ENCODE peak calls at places on chromosomes 11 and 22, in six cellular contexts. R is stomach; Y is neural progenitor cell; I is lung; X is fibroblast of lung; F is CD4-positive, alpha-beta T cell. O is an unnamed sample. For H3K27me3, the result is how much of the 10 kb centered on the place peaks cover.

GRCh38 chr22:32030508-32031247 is 12.4 kb upstream of the SLC5A1 start:
- DNase-seq in I (no peak), Y (no peak), X (no peak), F (no peak), R (no peak), O (no peak)

GRCh38 chr11:111454561-111455192 is 57.5 kb downstream of the BTG4 start:
- DNase-seq in R (no peak), Y (peak), X (peak), I (no peak), F (no peak), O (no peak)

GRCh38 chr22:50318356-50318697 is 8.5 kb downstream of the DENND6B start:
- DNase-seq in F (no peak), X (no peak), Y (no peak), I (no peak), R (no peak), O (no peak)

GRCh38 chr11:64290352-64290751 is 750 bp upstream of the KCNK4 start:
- DNase-seq in Y (no peak), X (no peak), R (no peak), I (no peak), F (no peak), O (no peak)

GRCh38 chr11:66022401-66023185 is 3.7 kb downstream of the CATSPER1 start:
- DNase-seq in R (peak), Y (peak), X (peak), I (peak), F (peak), O (peak)

GRCh38 chr22:35212020-35212419 is 45.3 kb upstream of the HMGXB4 start:
- DNase-seq in F (no peak), R (peak), I (no peak), Y (no peak), X (peak), O (no peak)

GRCh38 chr11:72812604-72812967 is 1.6 kb upstream of the ATG16L2 start:
- DNase-seq in I (no peak), F (no peak), X (no peak), Y (no peak), R (no peak), O (no peak)

GRCh38 chr22:42918500-42918899 is 61.4 kb upstream of the ARFGAP3 start:
- DNase-seq in Y (no peak), X (no peak), I (no peak), F (no peak), R (no peak), O (no peak)

GRCh38 chr11:22130462-22131053 is 62.3 kb upstream of the ANO5 start:
- DNase-seq in R (no peak), X (no peak), F (no peak), Y (peak), I (no peak), O (no peak)

GRCh38 chr11:85884581-85885021 is 29.4 kb downstream of the CCDC83 start:
- DNase-seq in R (no peak), F (no peak), X (peak), Y (no peak), I (no peak), O (no peak)

GRCh38 chr22:50190182-50190951 is 4.7 kb downstream of the TRABD start:
- DNase-seq in Y (peak), R (peak), X (peak), I (peak), F (peak), O (peak)

GRCh38 chr11:111336582-111337256 is 38.4 kb downstream of the POU2AF3 start:
- DNase-seq in R (no peak), F (no peak), Y (no peak), I (no peak), X (peak), O (no peak)

GRCh38 chr11:46047520-46047919 is 73.7 kb downstream of the PHF21A start:
- DNase-seq in X (peak), R (no peak), F (no peak), I (no peak), Y (no peak), O (no peak)

GRCh38 chr11:615453-616319 is at the start of gene IRF7:
- DNase-seq in Y (peak), F (peak), X (peak), R (peak), I (peak), O (peak)
- H3K27me3 ChIP-seq in Y (under half), F (under half), X (under half), R (under half), I (under half), O (under half)

GRCh38 chr11:76269247-76269646 is 62.9 kb upstream of the WNT11 start:
- DNase-seq in F (no peak), I (no peak), X (no peak), R (no peak), Y (no peak), O (peak)

GRCh38 chr11:76270387-76270786 is 64.1 kb upstream of the WNT11 start:
- DNase-seq in I (no peak), F (no peak), Y (no peak), X (no peak), R (no peak), O (no peak)

GRCh38 chr11:76267563-76267962 is 61.3 kb upstream of the WNT11 start:
- DNase-seq in R (no peak), X (no peak), F (no peak), Y (no peak), I (no peak), O (no peak)

GRCh38 chr11:76268498-76268897 is 62.2 kb upstream of the WNT11 start:
- DNase-seq in F (no peak), R (no peak), I (no peak), X (no peak), Y (no peak), O (no peak)

GRCh38 chr11:76269661-76270322 is 63.5 kb upstream of the WNT11 start:
- DNase-seq in F (no peak), Y (no peak), X (no peak), I (no peak), R (no peak), O (no peak)
- H3K27ac ChIP-seq in F (no peak), Y (no peak), X (no peak), I (peak), R (no peak), O (peak)

GRCh38 chr11:20672575-20672974 is 3.2 kb downstream of the NELL1 start:
- DNase-seq in I (no peak), Y (peak), R (no peak), X (no peak), F (no peak), O (no peak)
- H3K27me3 ChIP-seq in I (under half), Y (half or more), R (half or more), X (under half), F (half or more), O (under half)

DNA sequence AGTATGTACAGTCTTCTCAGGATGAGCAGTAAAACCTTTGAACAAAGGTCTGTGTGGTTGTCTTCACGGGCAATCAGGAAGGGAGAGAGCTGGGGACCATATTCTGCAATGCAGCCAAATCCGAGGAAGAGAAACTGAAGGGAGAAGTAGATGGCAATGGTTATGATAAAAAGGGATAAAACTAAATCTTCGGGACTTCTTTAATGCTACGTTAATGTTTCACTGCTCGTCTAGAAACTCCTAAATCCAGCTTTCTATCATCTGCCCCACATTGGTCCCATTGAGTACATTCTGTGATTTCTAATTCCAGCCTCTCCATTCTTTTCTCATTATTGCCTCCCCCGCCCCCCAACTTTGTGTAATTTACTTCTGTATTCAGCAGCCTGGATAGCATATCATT is 1.7 kb downstream of the TIMM10B start:
- DNase-seq in F (no peak), R (no peak), Y (no peak), I (no peak), X (no peak), O (no peak)
- H3K27ac ChIP-seq in F (no peak), R (no peak), Y (no peak), I (no peak), X (peak), O (no peak)

GRCh38 chr11:14969922-14970323 is 2.2 kb downstream of the CALCA start:
- DNase-seq in Y (peak), F (peak), I (no peak), R (peak), X (no peak), O (no peak)
- H3K27me3 ChIP-seq in Y (half or more), F (half or more), I (under half), R (half or more), X (under half), O (under half)

GRCh38 chr11:6403539-6403938 is 13.3 kb downstream of the SMPD1 start:
- DNase-seq in Y (no peak), I (no peak), F (no peak), X (no peak), R (no peak), O (no peak)
- H3K27ac ChIP-seq in Y (no peak), I (no peak), F (peak), X (no peak), R (no peak), O (no peak)

GRCh38 chr11:120660024-120660565 is 148.5 kb downstream of the GRIK4 start:
- DNase-seq in R (peak), X (peak), I (no peak), F (no peak), Y (peak), O (no peak)

GRCh38 chr11:120659076-120659475 is 147.5 kb downstream of the GRIK4 start:
- DNase-seq in R (no peak), I (no peak), F (no peak), X (no peak), Y (no peak), O (no peak)

GRCh38 chr11:120655589-120655988 is 144.0 kb downstream of the GRIK4 start:
- DNase-seq in Y (no peak), R (no peak), I (no peak), X (no peak), F (no peak), O (no peak)

GRCh38 chr11:120657306-120658070 is 145.9 kb downstream of the GRIK4 start:
- DNase-seq in F (no peak), X (no peak), R (no peak), I (no peak), Y (no peak), O (no peak)

GRCh38 chr11:120658071-120658423 is 146.5 kb downstream of the GRIK4 start:
- DNase-seq in F (no peak), I (no peak), X (no peak), Y (no peak), R (no peak), O (no peak)
- H3K27me3 ChIP-seq in F (under half), I (under half), X (under half), Y (under half), R (under half), O (under half)

GRCh38 chr11:76321820-76322524 is 59.0 kb downstream of the THAP12 start:
- DNase-seq in F (no peak), R (no peak), X (no peak), Y (peak), I (no peak), O (no peak)
- H3K27ac ChIP-seq in F (no peak), R (no peak), X (no peak), Y (no peak), I (no peak), O (no peak)

GRCh38 chr11:63022422-63022821 is 6.8 kb upstream of the SLC22A8 start:
- DNase-seq in F (no peak), X (no peak), Y (no peak), I (no peak), R (no peak), O (peak)
- H3K27me3 ChIP-seq in F (under half), X (under half), Y (under half), I (under half), R (under half), O (under half)

GRCh38 chr11:3163241-3163981 is 1.7 kb downstream of the OSBPL5 start:
- DNase-seq in R (no peak), X (no peak), I (no peak), F (no peak), Y (no peak), O (no peak)

GRCh38 chr11:3162410-3163240 is 2.5 kb downstream of the OSBPL5 start:
- DNase-seq in R (no peak), Y (no peak), F (no peak), I (no peak), X (no peak), O (no peak)

GRCh38 chr11:3161309-3161708 is 3.8 kb downstream of the OSBPL5 start:
- DNase-seq in F (no peak), X (no peak), Y (no peak), I (no peak), R (no peak), O (no peak)

GRCh38 chr11:3160252-3161031 is 4.7 kb downstream of the OSBPL5 start:
- DNase-seq in Y (peak), R (peak), F (no peak), I (peak), X (peak), O (peak)

GRCh38 chr11:3161720-3162409 is 3.2 kb downstream of the OSBPL5 start:
- DNase-seq in R (no peak), F (no peak), Y (no peak), X (no peak), I (no peak), O (no peak)
- H3K27ac ChIP-seq in R (no peak), F (no peak), Y (no peak), X (peak), I (no peak), O (no peak)

O was measured in right atrium auricular region.